ENCODE peak calls at places on chromosomes 1 and 21, in six cellular contexts. A is H9, W is mesenchymal stem cell, Z is H1, M is IMR-90, Y is neuronal stem cell. G is an unnamed sample.

GRCh38 chr1:92404661-92405060 is 82.1 kb downstream of the GFI1 start:
- DNase-seq in A (no peak), W (peak), Z (no peak), M (peak), Y (no peak), G (peak)

GRCh38 chr1:94616503-94616902 is 74.9 kb upstream of the F3 start:
- DNase-seq in A (no peak), W (no peak), Z (no peak), M (no peak), Y (no peak), G (no peak)

GRCh38 chr1:5681654-5682053 is 310.6 kb downstream of the NPHP4 start:
- DNase-seq in A (no peak), W (no peak), Z (no peak), M (no peak), Y (no peak), G (no peak)

GRCh38 chr1:204321665-204322064 is 38.1 kb downstream of the PLEKHA6 start:
- DNase-seq in A (no peak), W (peak), Z (no peak), M (peak), Y (no peak), G (no peak)

GRCh38 chr1:39110325-39110851 is 84.2 kb downstream of the NDUFS5 start:
- DNase-seq in A (no peak), W (peak), Z (no peak), M (peak), Y (no peak), G (peak)

GRCh38 chr1:56798053-56798471 is 21.1 kb downstream of the FYB2 start:
- DNase-seq in A (no peak), W (peak), Z (no peak), M (peak), Y (no peak), G (no peak)

GRCh38 chr1:200029035-200029623 is 1.6 kb downstream of the NR5A2 start:
- DNase-seq in A (peak), W (peak), Z (no peak), M (peak), Y (peak), G (no peak)

GRCh38 chr1:32733573-32734321 is 31.2 kb upstream of the SYNC start:
- DNase-seq in A (no peak), W (peak), Z (no peak), M (peak), Y (peak), G (no peak)

GRCh38 chr1:205261946-205262668 is 34.4 kb downstream of the TMCC2 start:
- DNase-seq in A (no peak), W (peak), Z (no peak), M (peak), Y (no peak), G (no peak)

GRCh38 chr1:38095337-38096030 is 48.9 kb upstream of the POU3F1 start:
- DNase-seq in A (no peak), W (no peak), Z (no peak), M (no peak), Y (no peak), G (no peak)

GRCh38 chr1:212152308-212152693 is 116.8 kb downstream of the DTL start:
- DNase-seq in A (no peak), W (no peak), Z (no peak), M (no peak), Y (no peak), G (no peak)

GRCh38 chr1:200558866-200559459 is 61.6 kb downstream of the KIF14 start:
- DNase-seq in A (no peak), W (peak), Z (no peak), M (peak), Y (no peak), G (peak)

GRCh38 chr1:53046930-53047329 is 15.1 kb upstream of the PODN start:
- DNase-seq in A (no peak), W (peak), Z (no peak), M (peak), Y (no peak), G (no peak)

GRCh38 chr1:13513063-13513884 is 529 bp downstream of the LRRC38 start:
- DNase-seq in A (peak), W (no peak), Z (no peak), M (no peak), Y (no peak), G (no peak)

GRCh38 chr1:6587261-6588005 is 7.6 kb downstream of the ZBTB48 start:
- DNase-seq in A (no peak), W (no peak), Z (no peak), M (no peak), Y (no peak), G (no peak)

GRCh38 chr1:20719261-20719660 is 1.5 kb upstream of the KIF17 start:
- DNase-seq in A (no peak), W (no peak), Z (no peak), M (no peak), Y (no peak), G (no peak)

GRCh38 chr1:77076759-77077158 is 142.5 kb downstream of the PIGK start:
- DNase-seq in A (no peak), W (no peak), Z (no peak), M (no peak), Y (no peak), G (no peak)

GRCh38 chr1:61455400-61455799 is 269.5 kb downstream of the TM2D1 start:
- DNase-seq in A (no peak), W (peak), Z (no peak), M (no peak), Y (no peak), G (peak)

GRCh38 chr1:204112876-204113730 is 38.7 kb downstream of the ETNK2 start:
- DNase-seq in A (no peak), W (no peak), Z (no peak), M (peak), Y (no peak), G (no peak)

GRCh38 chr1:73205294-73205973 is 923.1 kb upstream of the NEGR1 start:
- DNase-seq in A (peak), W (no peak), Z (no peak), M (no peak), Y (no peak), G (no peak)

GRCh38 chr1:235888119-235888643 is 21.5 kb upstream of the LYST start:
- DNase-seq in A (no peak), W (no peak), Z (no peak), M (no peak), Y (no peak), G (no peak)

GRCh38 chr1:24294228-24294672 is 24.9 kb upstream of the GRHL3 start:
- DNase-seq in A (no peak), W (peak), Z (no peak), M (peak), Y (no peak), G (peak)

GRCh38 chr1:148162363-148162762 is 10.3 kb upstream of the NBPF11 start:
- DNase-seq in A (peak), W (no peak), Z (no peak), M (no peak), Y (no peak), G (no peak)

GRCh38 chr1:172668097-172668496 is 9.2 kb downstream of the FASLG start:
- DNase-seq in A (no peak), W (no peak), Z (no peak), M (no peak), Y (no peak), G (no peak)

GRCh38 chr1:154742586-154742985 is 127.5 kb downstream of the KCNN3 start:
- DNase-seq in A (no peak), W (no peak), Z (no peak), M (no peak), Y (no peak), G (no peak)

GRCh38 chr21:26544208-26544607 is 28.9 kb downstream of the CYYR1 start:
- DNase-seq in A (no peak), W (no peak), Z (no peak), M (no peak), Y (no peak), G (no peak)

GRCh38 chr1:229203030-229203751 is 67.7 kb upstream of the RAB4A start:
- DNase-seq in A (peak), W (peak), Z (peak), M (peak), Y (peak), G (peak)

GRCh38 chr1:63731117-63732043 is 42.4 kb upstream of the ROR1 start:
- DNase-seq in A (no peak), W (peak), Z (no peak), M (peak), Y (no peak), G (no peak)

GRCh38 chr1:56644941-56645662 is at the start of gene PRKAA2:
- DNase-seq in A (peak), W (peak), Z (no peak), M (peak), Y (peak), G (peak)

GRCh38 chr1:230087034-230087721 is 20.1 kb downstream of the GALNT2 start:
- DNase-seq in A (peak), W (no peak), Z (no peak), M (no peak), Y (no peak), G (no peak)

GRCh38 chr21:33127154-33127893 is 57.4 kb downstream of the OLIG1 start:
- DNase-seq in A (peak), W (peak), Z (no peak), M (peak), Y (peak), G (peak)

GRCh38 chr1:109639841-109640184 is 16.1 kb upstream of the GSTM4 start:
- DNase-seq in A (peak), W (no peak), Z (no peak), M (no peak), Y (no peak), G (no peak)

GRCh38 chr1:209416009-209416408 is 167.5 kb upstream of the CAMK1G start:
- DNase-seq in A (no peak), W (peak), Z (no peak), M (peak), Y (no peak), G (peak)

GRCh38 chr1:227316941-227317540 is 1.3 kb downstream of the CDC42BPA start:
- DNase-seq in A (no peak), W (peak), Z (no peak), M (peak), Y (no peak), G (no peak)

GRCh38 chr1:227318852-227319607 is 738 bp upstream of the CDC42BPA start:
- DNase-seq in A (peak), W (peak), Z (peak), M (peak), Y (peak), G (peak)

GRCh38 chr1:227318003-227318851 is at the start of gene CDC42BPA:
- DNase-seq in A (peak), W (peak), Z (peak), M (peak), Y (peak), G (peak)

GRCh38 chr1:227316456-227316855 is 1.8 kb downstream of the CDC42BPA start:
- DNase-seq in A (no peak), W (no peak), Z (no peak), M (no peak), Y (no peak), G (no peak)

GRCh38 chr1:227317541-227318002 is 720 bp downstream of the CDC42BPA start:
- DNase-seq in A (peak), W (peak), Z (peak), M (peak), Y (peak), G (peak)
- H3K4ac ChIP-seq in A (no peak), W (peak), Z (no peak), M (peak), Y (no peak), G (peak)

GRCh38 chr1:170770254-170770653 is 106.3 kb downstream of the PRRX1 start:
- DNase-seq in A (no peak), W (no peak), Z (no peak), M (no peak), Y (no peak), G (no peak)
- H4K91ac ChIP-seq in A (no peak), W (no peak), Z (no peak), M (no peak), Y (no peak), G (no peak)

GRCh38 chr1:156101880-156102279 is 12.6 kb upstream of the LMNA start:
- DNase-seq in A (no peak), W (peak), Z (no peak), M (no peak), Y (no peak), G (no peak)

GRCh38 chr1:156104065-156104810 is 10.3 kb upstream of the LMNA start:
- DNase-seq in A (peak), W (peak), Z (no peak), M (peak), Y (no peak), G (peak)

GRCh38 chr1:156102634-156103511 is 11.6 kb upstream of the LMNA start:
- DNase-seq in A (no peak), W (peak), Z (no peak), M (peak), Y (no peak), G (no peak)

GRCh38 chr1:156104861-156105546 is 9.5 kb upstream of the LMNA start:
- DNase-seq in A (peak), W (peak), Z (no peak), M (peak), Y (no peak), G (peak)

DNA sequence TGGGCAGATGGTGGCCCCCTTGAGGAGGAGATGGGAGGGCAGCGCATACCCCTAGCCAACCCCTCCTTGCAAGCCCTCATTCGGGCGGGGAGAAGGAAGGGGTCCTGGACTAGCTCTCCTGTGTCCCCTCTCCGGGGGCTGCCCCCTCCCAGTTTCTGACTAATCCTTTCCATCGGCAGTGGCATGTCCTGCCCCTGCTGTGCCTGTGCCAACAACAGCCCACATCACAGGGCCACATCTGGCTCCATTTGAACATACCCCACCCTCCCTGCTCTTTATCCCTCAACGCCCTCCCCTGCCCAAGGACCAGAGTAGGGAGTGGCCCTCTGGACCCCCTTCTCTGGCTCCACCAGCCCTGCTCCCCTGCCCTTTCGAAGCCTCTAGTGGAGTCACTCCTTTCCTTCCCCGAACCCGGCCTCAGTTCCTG is 11.0 kb upstream of the LMNA start:
- DNase-seq in A (no peak), W (peak), Z (no peak), M (peak), Y (no peak), G (no peak)
- H3K4ac ChIP-seq in A (peak), W (peak), Z (peak), M (peak), Y (no peak), G (peak)

GRCh38 chr1:175900171-175900570 is 156.8 kb upstream of the TNR start:
- DNase-seq in A (no peak), W (no peak), Z (no peak), M (peak), Y (no peak), G (no peak)
- H4K91ac ChIP-seq in A (no peak), W (no peak), Z (no peak), M (no peak), Y (no peak), G (no peak)

GRCh38 chr1:27858072-27858948 is 14.0 kb upstream of the THEMIS2 start:
- DNase-seq in A (peak), W (peak), Z (peak), M (peak), Y (peak), G (peak)
- H3K4ac ChIP-seq in A (no peak), W (no peak), Z (no peak), M (no peak), Y (no peak), G (no peak)

GRCh38 chr1:178417858-178418257 is 78.9 kb downstream of the CLEC20A start:
- DNase-seq in A (no peak), W (peak), Z (no peak), M (peak), Y (no peak), G (peak)

GRCh38 chr1:178418284-178418955 is 78.3 kb downstream of the CLEC20A start:
- DNase-seq in A (no peak), W (no peak), Z (no peak), M (no peak), Y (no peak), G (no peak)
- H4K91ac ChIP-seq in A (no peak), W (no peak), Z (no peak), M (no peak), Y (no peak), G (no peak)

GRCh38 chr1:17009706-17010105 is 2.0 kb downstream of the ATP13A2 start:
- DNase-seq in A (no peak), W (peak), Z (no peak), M (no peak), Y (no peak), G (no peak)

GRCh38 chr1:17012775-17013501 is 1.2 kb upstream of the ATP13A2 start:
- DNase-seq in A (peak), W (no peak), Z (no peak), M (no peak), Y (no peak), G (no peak)

GRCh38 chr1:17010601-17011438 is 908 bp downstream of the ATP13A2 start:
- DNase-seq in A (no peak), W (peak), Z (no peak), M (peak), Y (no peak), G (no peak)

GRCh38 chr1:17013598-17014320 is 2.0 kb upstream of the ATP13A2 start:
- DNase-seq in A (no peak), W (no peak), Z (no peak), M (no peak), Y (no peak), G (no peak)

DNA sequence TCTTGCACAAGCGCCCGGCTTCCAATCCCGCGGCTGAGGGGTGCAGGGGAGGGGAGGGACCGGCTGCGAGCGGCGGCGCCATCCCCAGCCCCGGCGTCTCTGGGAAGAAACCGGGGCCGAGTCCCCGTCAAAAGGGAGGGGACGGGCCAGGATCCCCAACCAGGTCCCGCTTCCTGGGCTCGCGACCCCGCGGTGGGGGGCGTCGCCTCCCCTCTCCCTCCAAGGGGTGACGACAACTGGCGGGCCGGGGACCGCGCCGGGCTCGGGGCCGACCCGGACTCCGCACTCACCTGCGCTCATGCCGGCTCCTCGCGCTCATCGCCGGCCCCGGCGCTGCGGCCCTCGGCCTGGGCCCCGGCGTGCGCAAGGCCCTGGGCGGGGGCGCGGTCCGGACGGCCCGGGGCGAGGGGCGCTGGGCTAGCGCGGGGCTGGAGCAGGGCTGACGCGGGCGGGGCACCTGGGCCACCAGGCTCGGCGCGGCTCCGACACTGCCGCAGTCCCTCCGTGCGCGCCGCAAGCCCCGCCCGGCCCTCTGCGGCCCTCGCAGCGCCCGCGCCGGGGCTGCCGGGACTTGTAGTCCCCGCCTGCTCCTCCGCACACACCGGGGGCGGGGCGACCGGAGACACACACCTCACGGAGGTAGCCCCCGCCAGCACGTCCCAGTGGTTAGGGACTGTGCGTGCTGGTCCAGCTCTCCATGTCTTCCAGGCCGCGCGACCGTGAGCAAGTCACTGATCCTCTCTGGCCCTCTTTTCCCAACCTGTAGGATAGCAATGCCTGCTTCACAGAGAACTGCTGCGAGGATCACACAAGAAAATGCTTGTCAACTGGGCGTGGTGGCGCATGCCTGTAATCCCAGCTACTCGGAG is at the start of gene ATP13A2:
- DNase-seq in A (peak), W (peak), Z (peak), M (peak), Y (peak), G (peak)
- H3K4ac ChIP-seq in A (no peak), W (peak), Z (peak), M (peak), Y (no peak), G (peak)

GRCh38 chr21:42474043-42474831 is 21.8 kb downstream of the RSPH1 start:
- DNase-seq in A (peak), W (peak), Z (no peak), M (no peak), Y (no peak), G (no peak)
- H4K91ac ChIP-seq in A (no peak), W (no peak), Z (peak), M (no peak), Y (no peak), G (no peak)

DNA sequence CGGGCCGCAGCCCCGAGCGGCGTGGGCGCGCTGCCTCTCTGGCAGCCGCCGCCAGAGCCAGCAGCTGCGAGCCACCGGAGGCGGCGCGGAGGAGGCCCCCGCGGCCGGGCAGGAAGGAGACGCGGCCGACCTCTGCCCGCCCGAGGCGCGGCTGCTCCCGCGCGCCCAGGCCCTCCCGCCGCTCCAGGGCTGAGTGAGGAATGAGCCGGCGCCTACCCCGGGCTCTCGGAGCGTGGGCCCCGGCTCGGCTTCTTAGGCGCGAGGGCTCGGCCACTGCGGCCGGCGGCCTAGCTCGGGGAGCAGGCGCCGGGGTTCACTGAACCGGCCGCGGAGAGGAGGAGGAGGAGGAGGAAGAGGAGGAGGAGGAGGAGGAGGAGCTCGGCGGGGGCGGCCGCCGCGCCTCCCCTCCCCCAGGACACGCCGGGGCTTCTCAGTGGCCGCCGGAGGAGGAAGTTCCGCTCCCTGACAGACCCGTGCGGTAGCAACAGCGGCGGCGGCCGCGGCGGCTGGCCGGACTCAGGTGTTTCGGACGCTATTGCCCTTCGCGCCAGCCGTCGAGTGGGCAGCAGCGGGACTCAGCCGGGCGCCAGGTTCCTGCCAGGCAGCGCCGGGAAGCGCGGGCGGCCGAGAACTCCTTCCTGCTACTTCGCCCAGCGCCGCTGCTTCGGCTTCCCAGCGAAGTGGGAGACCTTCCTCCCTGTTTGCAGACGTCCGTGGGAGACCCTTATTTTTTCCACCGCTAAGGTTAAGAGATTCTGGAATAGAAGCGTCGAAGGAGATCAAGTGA is at the start of gene MAN1A2:
- DNase-seq in A (peak), W (peak), Z (peak), M (peak), Y (peak), G (peak)
- H3K4ac ChIP-seq in A (no peak), W (peak), Z (peak), M (peak), Y (no peak), G (peak)

GRCh38 chr1:222004784-222005183 is 262.9 kb upstream of the DUSP10 start:
- DNase-seq in A (no peak), W (no peak), Z (no peak), M (no peak), Y (no peak), G (no peak)
- H4K91ac ChIP-seq in A (no peak), W (no peak), Z (no peak), M (no peak), Y (no peak), G (no peak)

G was measured in trophoblast cell.